ENCODE peak calls at places on chromosomes 11 and 22, in seven cellular contexts. R is brain microvascular endothelial cell; Q is CD8-positive, alpha-beta T cell; Y is Peyer's patch; P is heart left ventricle; G is adrenal gland; E is spleen. J is an unnamed sample. For H3K27me3, the result is how much of the 10 kb centered on the place peaks cover.

GRCh38 chr22:39055658-39056057 is 15.0 kb downstream of the APOBEC3F start:
- DNase-seq in Q (no peak), P (no peak), G (no peak), Y (no peak), E (no peak), R (no peak), J (no peak)

GRCh38 chr22:42717197-42717967 is 3.3 kb downstream of the A4GALT start:
- DNase-seq in R (no peak), P (no peak), Y (no peak), E (no peak), G (no peak), Q (no peak), J (no peak)

GRCh38 chr11:74870485-74870884 is 78.4 kb downstream of the XRRA1 start:
- DNase-seq in R (peak), P (no peak), E (no peak), Y (no peak), Q (no peak), G (no peak), J (no peak)

GRCh38 chr11:133746663-133747306 is 98.5 kb downstream of the SPATA19 start:
- DNase-seq in G (no peak), R (no peak), Y (no peak), Q (no peak), P (no peak), E (no peak), J (no peak)

GRCh38 chr22:45997077-45997774 is 20.3 kb upstream of the WNT7B start:
- DNase-seq in Q (no peak), P (peak), R (peak), G (peak), Y (peak), E (peak), J (peak)

GRCh38 chr11:12015486-12015885 is 7.1 kb upstream of the DKK3 start:
- DNase-seq in R (no peak), G (no peak), E (no peak), Y (no peak), Q (no peak), P (no peak), J (no peak)

GRCh38 chr11:95363710-95364109 is 132.7 kb upstream of the SESN3 start:
- DNase-seq in G (no peak), Q (no peak), Y (no peak), R (no peak), E (no peak), P (no peak), J (no peak)

GRCh38 chr11:131649861-131650260 is 279.4 kb downstream of the NTM start:
- DNase-seq in E (no peak), Y (no peak), G (no peak), P (no peak), Q (no peak), R (no peak), J (no peak)

GRCh38 chr11:90344546-90344945 is 121.7 kb upstream of the CHORDC1 start:
- DNase-seq in Q (no peak), P (no peak), G (no peak), R (no peak), E (no peak), Y (no peak), J (no peak)

GRCh38 chr22:28002181-28002700 is 83.2 kb upstream of the PITPNB start:
- DNase-seq in G (no peak), Y (no peak), Q (no peak), R (no peak), P (no peak), E (no peak), J (no peak)

GRCh38 chr11:100932474-100933100 is 197.0 kb downstream of the PGR start:
- DNase-seq in R (no peak), P (no peak), Q (no peak), Y (no peak), E (no peak), G (no peak), J (no peak)

GRCh38 chr22:47193606-47194316 is 431.3 kb downstream of the TBC1D22A start:
- DNase-seq in Y (no peak), Q (no peak), E (peak), R (no peak), G (no peak), P (no peak), J (no peak)

GRCh38 chr11:86952933-86953637 is 2.1 kb downstream of the FZD4 start:
- DNase-seq in Y (no peak), R (peak), G (no peak), E (no peak), P (no peak), Q (no peak), J (no peak)

GRCh38 chr11:44286268-44286880 is 23.6 kb downstream of the ALX4 start:
- DNase-seq in R (peak), P (no peak), G (peak), Y (peak), E (peak), Q (peak), J (no peak)

GRCh38 chr22:49823289-49824045 is 4.2 kb downstream of the BRD1 start:
- DNase-seq in P (no peak), E (no peak), R (no peak), Q (no peak), Y (no peak), G (no peak), J (no peak)

GRCh38 chr22:18144105-18144504 is 5.9 kb upstream of the USP18 start:
- DNase-seq in P (no peak), E (no peak), Y (no peak), G (no peak), Q (no peak), R (no peak), J (no peak)

GRCh38 chr22:45302047-45302446 is 7.7 kb upstream of the FAM118A start:
- DNase-seq in G (no peak), Y (no peak), Q (no peak), P (no peak), E (no peak), R (peak), J (peak)

GRCh38 chr11:39617971-39618370 is 1841.5 kb downstream of the LRRC4C start:
- DNase-seq in G (no peak), P (no peak), Y (no peak), E (no peak), R (no peak), Q (no peak), J (no peak)

GRCh38 chr11:15471709-15472404 is 357.1 kb downstream of the INSC start:
- DNase-seq in E (no peak), G (no peak), P (no peak), Y (peak), Q (no peak), R (no peak), J (no peak)

GRCh38 chr22:48899523-48900326 is 927.9 kb downstream of the BRD1 start:
- DNase-seq in Y (no peak), Q (no peak), R (no peak), E (peak), P (peak), G (no peak), J (no peak)

GRCh38 chr11:123137496-123138270 is 57.4 kb downstream of the CLMP start:
- DNase-seq in R (peak), P (peak), Y (peak), Q (no peak), G (peak), E (peak), J (peak)

GRCh38 chr11:71947498-71947897 is 18.7 kb downstream of the RNF121 start:
- DNase-seq in Q (no peak), R (no peak), G (no peak), Y (peak), P (no peak), E (no peak), J (no peak)

GRCh38 chr22:50621491-50621880 is 6.5 kb downstream of the ARSA start:
- DNase-seq in E (peak), R (no peak), Y (peak), G (no peak), P (no peak), Q (peak), J (no peak)

GRCh38 chr11:44634401-44635281 is 69.2 kb downstream of the CD82 start:
- DNase-seq in Q (no peak), Y (peak), P (peak), G (peak), E (peak), R (peak), J (no peak)

GRCh38 chr11:88489030-88489429 is 151.5 kb upstream of the CTSC start:
- DNase-seq in P (no peak), G (no peak), Q (no peak), R (no peak), Y (no peak), E (no peak), J (no peak)

GRCh38 chr22:24554316-24555159 is at the start of gene GUCD1:
- DNase-seq in E (no peak), G (peak), Q (no peak), R (peak), Y (peak), P (peak), J (no peak)

GRCh38 chr11:57964660-57965059 is 59.0 kb upstream of the OR9Q1 start:
- DNase-seq in E (no peak), Q (no peak), P (no peak), G (no peak), R (no peak), Y (no peak), J (no peak)

GRCh38 chr22:24208012-24208749 is 26.9 kb downstream of the SUSD2 start:
- DNase-seq in R (peak), P (no peak), Y (no peak), G (peak), E (no peak), Q (no peak), J (peak)

GRCh38 chr22:22087854-22088657 is 105.5 kb upstream of the TOP3B start:
- DNase-seq in Q (no peak), E (no peak), P (no peak), R (no peak), G (no peak), Y (no peak), J (no peak)
- H3K27me3 ChIP-seq in Q (under half), E (under half), P (under half), R (under half), G (under half), Y (under half), J (under half)

DNA sequence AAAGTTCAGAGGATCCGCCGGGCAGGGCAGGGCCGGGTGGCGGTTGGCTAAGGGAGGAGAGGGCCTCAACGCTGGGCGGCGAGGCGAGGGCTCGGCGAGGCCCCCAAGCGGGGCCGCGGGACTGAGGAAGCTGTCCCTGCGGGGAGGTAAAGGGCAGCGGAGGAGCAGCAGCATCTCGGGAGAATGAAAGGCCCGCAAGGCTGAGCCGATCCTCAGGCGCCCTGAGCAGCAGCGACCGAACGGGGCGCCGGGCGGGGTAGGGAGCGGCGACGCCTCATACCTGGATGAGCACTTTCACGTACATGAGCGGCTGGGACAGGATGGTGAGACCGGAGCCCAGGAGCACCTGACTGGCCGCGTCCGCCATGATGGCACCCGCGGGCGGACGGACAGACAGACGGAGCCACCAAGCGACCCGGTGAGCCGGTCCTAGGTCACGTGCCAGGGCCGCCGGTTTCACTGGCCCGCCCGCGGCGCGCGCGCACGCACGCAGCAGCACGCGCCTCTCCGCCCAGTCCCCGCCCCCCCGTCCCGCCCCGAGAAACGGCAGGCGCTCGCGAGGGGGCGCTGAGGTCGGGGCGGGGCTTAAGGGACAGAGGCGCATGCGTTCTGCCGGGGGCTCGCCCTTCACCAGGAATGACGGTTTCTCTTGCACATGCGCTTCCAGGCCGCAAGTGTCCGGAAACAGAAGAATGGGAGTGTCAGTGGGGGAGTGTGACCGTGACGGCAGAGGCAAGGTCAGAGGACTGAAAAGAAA is at the start of gene MTCH2:
- DNase-seq in R (peak), Q (peak), E (peak), P (peak), Y (peak), G (peak), J (peak)
- TF ChIP-seq CTCF in R (peak), Q (no peak), E (no peak), P (peak), Y (peak), G (no peak), J (peak)

GRCh38 chr22:30357650-30358215 is 926 bp downstream of the CCDC157 start:
- DNase-seq in P (no peak), Q (no peak), E (no peak), Y (no peak), R (no peak), G (no peak), J (no peak)

GRCh38 chr22:30348837-30349236 is 7.9 kb downstream of the SF3A1 start:
- DNase-seq in Q (no peak), Y (no peak), E (no peak), R (no peak), P (no peak), G (no peak), J (peak)

GRCh38 chr22:30356392-30357230 is at the start of the genes CCDC157 and SF3A1:
- DNase-seq in Y (peak), Q (peak), R (peak), P (peak), E (peak), G (peak), J (peak)

GRCh38 chr22:30351226-30351625 is 5.5 kb downstream of the SF3A1 start:
- DNase-seq in P (no peak), G (no peak), Q (no peak), R (no peak), E (no peak), Y (no peak), J (peak)

GRCh38 chr22:30354644-30355043 is 2.0 kb downstream of the SF3A1 start:
- DNase-seq in R (no peak), Q (no peak), P (no peak), G (peak), E (no peak), Y (no peak), J (no peak)
- H3K4me3 ChIP-seq in R (no peak), Q (peak), P (no peak), G (no peak), E (peak), Y (no peak), J (no peak)

GRCh38 chr11:35617316-35617686 is 959 bp upstream of the FJX1 start:
- DNase-seq in Q (no peak), Y (no peak), G (no peak), R (no peak), P (no peak), E (no peak), J (no peak)

GRCh38 chr11:35617687-35618496 is at the start of gene FJX1:
- DNase-seq in P (peak), G (peak), E (peak), Y (peak), R (peak), Q (no peak), J (peak)

GRCh38 chr11:35619754-35620640 is 1.7 kb downstream of the FJX1 start:
- DNase-seq in Y (no peak), G (peak), P (peak), E (no peak), Q (no peak), R (peak), J (no peak)

GRCh38 chr11:35618497-35619029 is 303 bp downstream of the FJX1 start:
- DNase-seq in P (no peak), Q (no peak), G (peak), Y (no peak), R (no peak), E (peak), J (no peak)

DNA sequence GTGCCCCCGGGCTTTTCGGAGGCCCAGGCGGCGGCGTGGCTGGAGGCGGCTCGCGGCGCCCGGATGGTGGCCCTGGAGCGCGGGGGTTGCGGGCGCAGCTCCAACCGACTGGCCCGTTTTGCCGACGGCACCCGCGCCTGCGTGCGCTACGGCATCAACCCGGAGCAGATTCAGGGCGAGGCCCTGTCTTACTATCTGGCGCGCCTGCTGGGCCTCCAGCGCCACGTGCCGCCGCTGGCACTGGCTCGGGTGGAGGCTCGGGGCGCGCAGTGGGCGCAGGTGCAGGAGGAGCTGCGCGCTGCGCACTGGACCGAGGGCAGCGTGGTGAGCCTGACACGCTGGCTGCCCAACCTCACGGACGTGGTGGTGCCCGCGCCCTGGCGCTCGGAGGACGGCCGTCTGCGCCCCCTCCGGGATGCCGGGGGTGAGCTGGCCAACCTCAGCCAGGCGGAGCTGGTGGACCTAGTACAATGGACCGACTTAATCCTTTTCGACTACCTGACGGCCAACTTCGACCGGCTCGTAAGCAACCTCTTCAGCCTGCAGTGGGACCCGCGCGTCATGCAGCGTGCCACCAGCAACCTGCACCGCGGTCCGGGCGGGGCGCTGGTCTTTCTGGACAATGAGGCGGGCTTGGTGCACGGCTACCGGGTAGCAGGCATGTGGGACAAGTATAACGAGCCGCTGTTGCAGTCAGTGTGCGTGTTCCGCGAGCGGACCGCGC is 932 bp downstream of the FJX1 start:
- DNase-seq in Q (no peak), R (peak), G (peak), E (peak), Y (peak), P (peak), J (no peak)
- H3K27me3 ChIP-seq in Q (under half), R (under half), G (under half), E (under half), Y (under half), P (under half), J (under half)

DNA sequence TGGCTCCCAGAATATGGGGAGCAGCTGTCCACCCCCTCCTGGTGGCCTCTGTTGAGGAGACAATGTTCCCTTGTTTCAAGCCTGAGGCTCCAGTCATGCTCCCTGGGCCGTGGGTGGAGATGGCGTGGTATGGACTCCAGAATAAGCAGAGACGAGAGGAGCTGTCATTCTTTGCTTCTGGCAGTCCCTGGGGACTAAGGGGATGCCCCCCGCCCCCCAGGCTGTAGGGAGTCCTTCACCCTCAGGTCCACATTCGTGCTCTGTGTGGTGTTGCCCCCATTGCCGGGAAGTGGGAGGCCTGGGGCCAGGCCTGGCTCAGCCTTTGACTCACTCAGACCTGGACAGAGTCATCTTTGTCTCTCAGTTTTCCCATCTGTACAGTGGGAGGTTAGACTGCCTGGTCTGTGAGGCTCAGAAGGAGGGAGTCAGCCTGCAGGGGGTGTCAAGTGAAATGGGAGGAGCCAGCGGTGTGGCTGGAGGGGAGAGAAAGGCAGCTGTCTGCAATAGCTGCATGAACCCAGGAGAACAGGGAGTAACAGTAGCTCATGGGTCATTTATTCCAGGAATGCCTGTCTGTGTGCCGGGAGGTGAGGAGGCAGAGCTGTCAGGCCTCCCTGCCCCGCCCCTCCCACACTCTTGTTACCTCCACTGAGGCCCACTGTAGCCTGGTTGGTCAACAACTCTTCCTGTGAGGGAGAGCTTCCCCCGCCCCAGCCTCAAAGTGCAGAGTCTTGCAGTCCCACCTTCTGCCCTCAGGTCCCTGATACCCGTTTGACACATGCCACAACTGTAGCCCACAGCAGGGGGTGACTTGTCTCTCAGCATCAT is 6.3 kb downstream of the ARHGEF17 start:
- DNase-seq in E (no peak), G (no peak), Y (no peak), P (peak), Q (no peak), R (peak), J (no peak)
- TF ChIP-seq CTCF in E (no peak), G (no peak), Y (no peak), P (no peak), Q (no peak), R (peak), J (peak)